ENCODE peak calls at places on chromosome 5, in four cellular contexts. W is cardiac muscle cell; M is activated CD8-positive, alpha-beta memory T cell treated with anti-CD3 and anti-CD28 coated beads for 1 hour; Y is glutamatergic neuron. A is an unnamed sample.

GRCh38 chr5:172565931-172566665 is 75.0 kb upstream of the NEURL1B start:
- DNase-seq in W (no peak), M (no peak), Y (no peak), A (no peak)

GRCh38 chr5:58244819-58245478 is 214.9 kb downstream of the PLK2 start:
- DNase-seq in W (no peak), M (no peak), Y (no peak), A (no peak)

GRCh38 chr5:73264626-73265025 is 91.6 kb downstream of the TMEM174 start:
- DNase-seq in W (no peak), M (no peak), Y (no peak), A (no peak)

GRCh38 chr5:157479166-157479565 is 19.2 kb downstream of the NIPAL4 start:
- DNase-seq in W (no peak), M (no peak), Y (no peak), A (no peak)

GRCh38 chr5:74082504-74082903 is 456.5 kb downstream of the ARHGEF28 start:
- DNase-seq in W (no peak), M (no peak), Y (no peak), A (no peak)

GRCh38 chr5:67154518-67155206 is 41.9 kb downstream of the CD180 start:
- DNase-seq in W (no peak), M (no peak), Y (no peak), A (peak)

GRCh38 chr5:160278356-160278755 is 34.0 kb downstream of the CCNJL start:
- DNase-seq in W (no peak), M (no peak), Y (peak), A (no peak)

GRCh38 chr5:96750110-96750822 is 57.5 kb downstream of the ERAP1 start:
- DNase-seq in W (no peak), M (no peak), Y (no peak), A (no peak)

GRCh38 chr5:19179561-19179960 is 808.4 kb downstream of the CDH18 start:
- DNase-seq in W (no peak), M (no peak), Y (no peak), A (no peak)

GRCh38 chr5:157479612-157480510 is 19.8 kb downstream of the NIPAL4 start:
- DNase-seq in W (no peak), M (no peak), Y (no peak), A (no peak)

GRCh38 chr5:37133939-37134338 is 115.2 kb downstream of the CPLANE1 start:
- DNase-seq in W (no peak), M (no peak), Y (no peak), A (no peak)

GRCh38 chr5:119330367-119331183 is 25.2 kb upstream of the TNFAIP8 start:
- DNase-seq in W (no peak), M (no peak), Y (no peak), A (no peak)

GRCh38 chr5:73565969-73566547 is 515 bp downstream of the UTP15 start:
- DNase-seq in W (no peak), M (no peak), Y (no peak), A (no peak)

GRCh38 chr5:132365213-132365612 is 4.3 kb upstream of the SLC22A5 start:
- DNase-seq in W (no peak), M (no peak), Y (no peak), A (no peak)

GRCh38 chr5:74055446-74056097 is 429.6 kb downstream of the ARHGEF28 start:
- DNase-seq in W (no peak), M (no peak), Y (peak), A (no peak)

GRCh38 chr5:143177263-143177994 is 226.1 kb downstream of the NR3C1 start:
- DNase-seq in W (no peak), M (no peak), Y (no peak), A (no peak)

GRCh38 chr5:114412509-114413171 is 50.8 kb downstream of the KCNN2 start:
- DNase-seq in W (no peak), M (no peak), Y (no peak), A (no peak)

GRCh38 chr5:177458122-177458681 is 11.6 kb downstream of the PRR7 start:
- DNase-seq in W (no peak), M (no peak), Y (no peak), A (no peak)

GRCh38 chr5:97494465-97494864 is 311.4 kb upstream of the RIOK2 start:
- DNase-seq in W (no peak), M (no peak), Y (no peak), A (no peak)

GRCh38 chr5:172641359-172642045 is 439 bp downstream of the NEURL1B start:
- DNase-seq in W (peak), M (no peak), Y (peak), A (peak)

GRCh38 chr5:123351315-123351714 is 71.9 kb downstream of the CEP120 start:
- DNase-seq in W (no peak), M (no peak), Y (no peak), A (no peak)

GRCh38 chr5:141846031-141846430 is 32.2 kb downstream of the PCDH1 start:
- DNase-seq in W (peak), M (no peak), Y (peak), A (peak)

GRCh38 chr5:45491368-45491767 is 204.8 kb downstream of the HCN1 start:
- DNase-seq in W (no peak), M (no peak), Y (no peak), A (no peak)

GRCh38 chr5:3394046-3394597 is 201.5 kb upstream of the IRX1 start:
- DNase-seq in W (no peak), M (no peak), Y (peak), A (no peak)

GRCh38 chr5:95949810-95950209 is 11.8 kb downstream of the ELL2 start:
- DNase-seq in W (no peak), M (no peak), Y (no peak), A (no peak)